ENCODE peak calls at places on chromosomes 3 and 15, in eight cellular contexts. Z is AG10803; B is NCI-H1092; K is occipital lobe; N is BJ; T is HTR-8/SVneo; I is activated naive CD8-positive, alpha-beta T cell treated with anti-CD3 and anti-CD28 coated beads, Interleukin-2, amount 50 U/mL, for 24 hours; Y is iris pigment epithelial cell. A is an unnamed sample.

GRCh38 chr15:74245342-74245931 is 9.3 kb downstream of the CCDC33 start:
- DNase-seq in Z (no peak), B (peak; percentile 86), K (peak; percentile 35), N (no peak), T (no peak), I (peak; percentile 26), Y (no peak), A (peak; percentile 12)

GRCh38 chr15:45307230-45307924 is 55.3 kb downstream of the SLC28A2 start:
- DNase-seq in Z (peak; percentile 60), B (no peak), K (no peak), N (peak; percentile 17), T (peak; percentile 28), I (no peak), Y (peak; percentile 46), A (peak; percentile 10)

GRCh38 chr15:29226431-29227216 is 43.0 kb downstream of the NSMCE3 start:
- DNase-seq in Z (no peak), B (peak; percentile 7), K (no peak), N (no peak), T (no peak), I (no peak), Y (no peak), A (no peak)

GRCh38 chr15:41940441-41940857 is 31.9 kb downstream of the EHD4 start:
- DNase-seq in Z (peak; percentile 70), B (no peak), K (no peak), N (no peak), T (peak; percentile 32), I (peak; percentile 58), Y (peak; percentile 85), A (no peak)

GRCh38 chr3:141412087-141412935 is 44.0 kb downstream of the ZBTB38 start:
- DNase-seq in Z (peak; percentile 91), B (peak; percentile 74), K (peak; percentile 32), N (peak; percentile 61), T (peak; percentile 59), I (peak; percentile 47), Y (peak; percentile 94), A (peak; percentile 67)

GRCh38 chr3:175743733-175744400 is 884.7 kb downstream of the NAALADL2 start:
- DNase-seq in Z (peak; percentile 39), B (no peak), K (no peak), N (no peak), T (peak; percentile 25), I (no peak), Y (peak; percentile 74), A (no peak)

GRCh38 chr3:5053021-5053831 is 68.9 kb upstream of the ARL8B start:
- DNase-seq in Z (peak; percentile 89), B (no peak), K (no peak), N (peak; percentile 65), T (no peak), I (no peak), Y (peak; percentile 78), A (no peak)

GRCh38 chr15:49154359-49154758 is 1.0 kb downstream of the COPS2 start:
- DNase-seq in Z (no peak), B (no peak), K (no peak), N (no peak), T (no peak), I (no peak), Y (peak; percentile 37), A (peak; percentile 35)

GRCh38 chr15:43118276-43118675 is 12.4 kb upstream of the UBR1 start:
- DNase-seq in Z (no peak), B (no peak), K (no peak), N (no peak), T (no peak), I (no peak), Y (no peak), A (no peak)

GRCh38 chr3:188940213-188940914 is 231.4 kb upstream of the TPRG1 start:
- DNase-seq in Z (peak; percentile 75), B (no peak), K (no peak), N (no peak), T (no peak), I (no peak), Y (no peak), A (no peak)

GRCh38 chr3:62665627-62666433 is 209.4 kb downstream of the CADPS start:
- DNase-seq in Z (peak; percentile 54), B (peak; percentile 70), K (peak; percentile 47), N (no peak), T (peak; percentile 9), I (peak; percentile 34), Y (peak; percentile 65), A (peak; percentile 48)

GRCh38 chr15:66374179-66374578 is 12.5 kb upstream of the MAP2K1 start:
- DNase-seq in Z (no peak), B (no peak), K (no peak), N (no peak), T (no peak), I (no peak), Y (no peak), A (no peak)

GRCh38 chr3:173993299-173993698 is 595.8 kb downstream of the NLGN1 start:
- DNase-seq in Z (peak; percentile 82), B (no peak), K (no peak), N (peak; percentile 53), T (peak; percentile 15), I (no peak), Y (peak; percentile 64), A (no peak)

GRCh38 chr3:169699536-169700050 is 36.1 kb upstream of the MECOM start:
- DNase-seq in Z (no peak), B (peak; percentile 2), K (no peak), N (no peak), T (no peak), I (no peak), Y (peak; percentile 47), A (no peak)

GRCh38 chr15:101528108-101528916 is 38.8 kb upstream of the PCSK6 start:
- DNase-seq in Z (peak; percentile 1), B (no peak), K (no peak), N (no peak), T (no peak), I (no peak), Y (peak; percentile 3), A (no peak)

GRCh38 chr3:37701729-37702128 is 160.0 kb upstream of the CTDSPL start:
- DNase-seq in Z (no peak), B (no peak), K (no peak), N (no peak), T (no peak), I (no peak), Y (no peak), A (no peak)

GRCh38 chr3:115580566-115580965 is 42.7 kb upstream of the GAP43 start:
- DNase-seq in Z (no peak), B (no peak), K (no peak), N (no peak), T (no peak), I (no peak), Y (no peak), A (no peak)

GRCh38 chr3:67559029-67559605 is 95.3 kb downstream of the SUCLG2 start:
- DNase-seq in Z (no peak), B (no peak), K (no peak), N (no peak), T (no peak), I (no peak), Y (no peak), A (no peak)

GRCh38 chr15:95247068-95247984 is 1016.0 kb downstream of the MCTP2 start:
- DNase-seq in Z (peak; percentile 91), B (no peak), K (no peak), N (peak; percentile 85), T (peak; percentile 73), I (no peak), Y (peak; percentile 98), A (no peak)

GRCh38 chr15:39596358-39597051 is 15.6 kb downstream of the THBS1 start:
- DNase-seq in Z (peak; percentile 95), B (no peak), K (no peak), N (peak; percentile 76), T (no peak), I (no peak), Y (no peak), A (no peak)

GRCh38 chr3:47617061-47618010 is 38.7 kb upstream of the CSPG5 start:
- DNase-seq in Z (no peak), B (no peak), K (no peak), N (no peak), T (no peak), I (no peak), Y (peak; percentile 46), A (no peak)

GRCh38 chr3:123027292-123028232 is at the start of gene SEMA5B:
- DNase-seq in Z (no peak), B (peak; percentile 62), K (no peak), N (no peak), T (peak; percentile 43), I (peak; percentile 20), Y (peak; percentile 23), A (peak; percentile 23)

GRCh38 chr3:139238281-139239030 is 105.4 kb upstream of the MRPS22 start:
- DNase-seq in Z (peak; percentile 45), B (no peak), K (no peak), N (no peak), T (no peak), I (no peak), Y (no peak), A (no peak)

GRCh38 chr3:127112796-127113570 is 79.9 kb upstream of the PRR23E start:
- DNase-seq in Z (no peak), B (no peak), K (no peak), N (no peak), T (no peak), I (no peak), Y (no peak), A (no peak)

A was measured in erythroblast.